ENCODE peak calls at places on chromosomes 7 and 10, in four cellular contexts. One of them, this sample, is unnamed. For H3K4me1, the result is how much of the 10 kb centered on the place peaks cover.

GRCh38 chr7:31782411-31782991 is 95.5 kb downstream of the PPP1R17 start:
- DNase-seq in breast epithelium: no peak
- DNase-seq in DND-41: peak
- DNase-seq in naive thymus-derived CD4-positive, alpha-beta T cell: no peak
- DNase-seq in this sample: peak

GRCh38 chr7:150823484-150824126 is 23.0 kb downstream of the TMEM176A start:
- DNase-seq in breast epithelium: no peak
- DNase-seq in naive thymus-derived CD4-positive, alpha-beta T cell: no peak
- DNase-seq in DND-41: no peak
- DNase-seq in this sample: no peak

GRCh38 chr10:60099998-60100747 is 193.8 kb upstream of the CCDC6 start:
- DNase-seq in naive thymus-derived CD4-positive, alpha-beta T cell: peak
- DNase-seq in breast epithelium: no peak
- DNase-seq in DND-41: peak
- DNase-seq in this sample: no peak

GRCh38 chr10:128322950-128323349 is 196.7 kb upstream of the MKI67 start:
- DNase-seq in breast epithelium: no peak
- DNase-seq in DND-41: no peak
- DNase-seq in naive thymus-derived CD4-positive, alpha-beta T cell: no peak
- DNase-seq in this sample: no peak

GRCh38 chr10:33163941-33164824 is 170.3 kb downstream of the NRP1 start:
- DNase-seq in breast epithelium: no peak
- DNase-seq in naive thymus-derived CD4-positive, alpha-beta T cell: no peak
- DNase-seq in DND-41: no peak
- DNase-seq in this sample: no peak

GRCh38 chr10:76492026-76492425 is 1060.6 kb downstream of the LRMDA start:
- DNase-seq in DND-41: no peak
- DNase-seq in naive thymus-derived CD4-positive, alpha-beta T cell: no peak
- DNase-seq in breast epithelium: no peak
- DNase-seq in this sample: no peak

GRCh38 chr7:16646427-16647081 is 573 bp downstream of the BZW2 start:
- DNase-seq in breast epithelium: no peak
- DNase-seq in DND-41: peak
- DNase-seq in naive thymus-derived CD4-positive, alpha-beta T cell: no peak
- DNase-seq in this sample: peak

GRCh38 chr10:3424102-3424803 is 251.7 kb upstream of the PITRM1 start:
- DNase-seq in naive thymus-derived CD4-positive, alpha-beta T cell: no peak
- DNase-seq in breast epithelium: no peak
- DNase-seq in DND-41: no peak
- DNase-seq in this sample: peak

GRCh38 chr7:143900230-143900766 is 1.7 kb downstream of the TCAF1 start:
- DNase-seq in naive thymus-derived CD4-positive, alpha-beta T cell: no peak
- DNase-seq in breast epithelium: no peak
- DNase-seq in DND-41: no peak
- DNase-seq in this sample: no peak
- H3K4me3 ChIP-seq in naive thymus-derived CD4-positive, alpha-beta T cell: no peak
- H3K4me3 ChIP-seq in breast epithelium: peak
- H3K4me3 ChIP-seq in DND-41: peak
- H3K4me3 ChIP-seq in this sample: no peak

GRCh38 chr10:78035933-78036583 is 2.4 kb downstream of the RPS24 start:
- DNase-seq in DND-41: no peak
- DNase-seq in breast epithelium: no peak
- DNase-seq in naive thymus-derived CD4-positive, alpha-beta T cell: no peak
- DNase-seq in this sample: no peak
- H3K27ac ChIP-seq in DND-41: no peak
- H3K27ac ChIP-seq in breast epithelium: peak
- H3K27ac ChIP-seq in naive thymus-derived CD4-positive, alpha-beta T cell: peak
- H3K27ac ChIP-seq in this sample: no peak

DNA sequence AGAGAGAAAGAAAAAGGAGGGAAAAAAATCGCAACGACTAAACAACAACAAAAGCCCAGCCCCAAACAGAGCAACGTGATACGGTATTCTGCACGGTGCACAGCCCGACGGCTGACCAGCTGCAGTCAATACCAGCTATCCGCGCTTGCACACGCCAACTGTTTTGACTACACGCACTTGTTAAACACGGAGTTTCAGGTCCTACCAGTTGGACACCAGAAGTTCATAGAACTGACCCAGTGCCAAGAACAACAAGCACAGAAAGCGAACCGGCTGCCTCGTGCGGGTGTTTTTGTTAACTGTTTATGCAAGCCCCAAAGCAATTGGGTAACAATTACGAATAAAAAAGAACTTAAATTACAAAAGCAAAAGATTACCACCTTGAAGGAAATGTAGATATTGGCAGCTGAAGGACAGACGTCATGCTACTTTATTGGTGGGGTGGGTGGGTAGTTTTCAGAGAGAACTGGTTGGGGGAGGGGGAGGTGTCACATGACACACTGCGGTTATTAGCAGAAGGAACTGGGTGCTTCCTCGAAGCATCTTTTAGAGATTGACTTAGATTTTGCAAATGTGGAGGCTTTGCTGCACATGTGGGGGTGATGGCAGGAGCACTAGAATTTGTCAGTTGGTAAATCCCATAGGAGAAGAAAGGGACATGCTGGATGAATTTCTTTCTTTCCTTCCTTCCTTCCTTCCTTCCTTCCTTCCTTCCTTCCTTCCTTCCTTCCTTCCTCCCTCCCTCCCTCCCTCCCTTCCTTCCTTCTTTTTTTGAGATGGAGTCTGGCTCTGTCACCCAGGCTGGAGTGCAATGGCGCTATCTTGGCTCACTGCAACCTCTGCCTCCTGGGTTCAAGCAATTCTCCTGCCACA is 110.6 kb upstream of the EFCAB10 start:
- DNase-seq in DND-41: peak
- DNase-seq in breast epithelium: peak
- DNase-seq in naive thymus-derived CD4-positive, alpha-beta T cell: peak
- DNase-seq in this sample: peak
- H3K4me1 ChIP-seq in DND-41: under half
- H3K4me1 ChIP-seq in breast epithelium: under half
- H3K4me1 ChIP-seq in naive thymus-derived CD4-positive, alpha-beta T cell: under half
- H3K4me1 ChIP-seq in this sample: under half

DNA sequence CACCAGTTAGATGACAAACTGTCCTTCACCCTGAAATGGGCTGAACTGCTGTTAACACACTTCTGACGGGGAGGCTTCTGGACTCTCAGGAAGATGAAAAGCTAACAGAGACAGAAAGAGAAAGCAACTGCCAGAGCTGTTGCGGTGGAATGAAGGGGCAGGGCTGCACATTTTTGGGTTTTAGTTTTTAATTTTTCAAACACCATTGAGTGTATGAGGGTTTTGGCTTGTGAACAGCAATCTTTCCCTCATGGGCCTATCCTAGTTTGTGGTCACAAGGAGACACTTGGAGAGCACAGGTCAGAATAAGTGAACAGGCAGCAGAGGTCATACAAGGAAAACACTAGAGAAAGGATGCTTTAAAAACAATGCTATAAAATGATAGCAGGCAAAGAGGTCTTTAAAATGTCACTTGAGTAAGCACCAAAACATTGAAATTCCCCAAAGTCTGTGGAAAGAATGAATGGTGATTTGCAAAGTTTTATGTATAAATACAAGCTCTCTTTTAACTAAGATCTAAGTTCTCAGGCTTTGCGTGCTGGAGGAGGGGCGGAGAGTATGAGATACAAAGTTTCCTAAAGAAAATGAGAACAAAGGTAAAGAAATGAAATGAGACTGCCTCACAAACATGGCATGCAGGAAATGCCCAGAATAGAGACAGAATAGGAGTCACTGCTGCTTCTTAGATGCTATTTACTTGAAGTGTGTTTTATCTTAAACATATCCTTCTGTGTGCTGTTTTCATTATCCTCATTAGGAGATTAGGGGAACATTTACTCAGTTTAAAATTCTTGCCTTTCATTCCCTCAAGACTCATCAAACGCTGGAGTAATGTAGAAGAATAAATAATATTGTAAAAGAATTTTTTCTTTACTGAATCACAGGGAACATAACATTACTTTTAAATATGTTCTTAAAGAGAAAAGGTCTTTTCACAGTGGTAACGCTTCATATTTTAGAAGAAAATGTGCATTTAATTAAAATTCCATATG is 101.5 kb upstream of the GLI3 start:
- DNase-seq in breast epithelium: no peak
- DNase-seq in naive thymus-derived CD4-positive, alpha-beta T cell: no peak
- DNase-seq in DND-41: no peak
- DNase-seq in this sample: no peak
- H3K4me3 ChIP-seq in breast epithelium: no peak
- H3K4me3 ChIP-seq in naive thymus-derived CD4-positive, alpha-beta T cell: no peak
- H3K4me3 ChIP-seq in DND-41: no peak
- H3K4me3 ChIP-seq in this sample: no peak